ENCODE peak calls at places on chromosome 16, in nine cellular contexts. R is kidney, D is thoracic aorta, S is vagina, A is testis, O is neural progenitor cell, M is suprapubic skin, G is mesenchymal stem cell, W is PC-9. F is an unnamed sample. For H3K9me3, the result is how much of the 10 kb centered on the place peaks cover.

GRCh38 chr16:50263940-50264929 is 2.1 kb upstream of the ADCY7 start:
- DNase-seq in M (no peak), S (no peak), O (no peak), G (no peak), A (no peak), D (no peak), R (peak), W (no peak), F (no peak)

GRCh38 chr16:80948886-80949502 is 57.7 kb downstream of the CMC2 start:
- DNase-seq in G (no peak), W (no peak), A (peak), S (no peak), R (no peak), M (no peak), O (peak), D (no peak), F (peak)

GRCh38 chr16:73025111-73025505 is 22.8 kb downstream of the ZFHX3 start:
- DNase-seq in D (no peak), O (no peak), G (no peak), W (no peak), S (no peak), M (no peak), A (no peak), R (no peak), F (peak)

GRCh38 chr16:82031116-82032084 is 3.7 kb upstream of the HSD17B2 start:
- DNase-seq in R (no peak), W (no peak), D (no peak), S (no peak), A (no peak), O (peak), M (no peak), G (peak), F (no peak)

GRCh38 chr16:69929480-69929879 is 21.7 kb upstream of the CLEC18A start:
- DNase-seq in A (no peak), S (no peak), R (no peak), W (no peak), M (peak), O (no peak), D (no peak), G (no peak), F (no peak)

GRCh38 chr16:23587726-23588125 is 8.4 kb downstream of the NDUFAB1 start:
- DNase-seq in W (no peak), M (no peak), G (peak), A (no peak), R (no peak), S (no peak), D (no peak), O (no peak), F (no peak)

GRCh38 chr16:15553313-15554088 is 89.5 kb downstream of the MARF1 start:
- DNase-seq in D (no peak), S (no peak), M (no peak), A (no peak), R (no peak), W (no peak), G (no peak), O (no peak), F (no peak)

GRCh38 chr16:71628810-71629209 is 2.8 kb downstream of the MARVELD3 start:
- DNase-seq in S (no peak), D (no peak), G (peak), O (no peak), W (no peak), A (no peak), R (no peak), M (no peak), F (peak)

GRCh38 chr16:339680-340079 is 12.8 kb downstream of the AXIN1 start:
- DNase-seq in G (no peak), O (no peak), R (no peak), M (no peak), D (no peak), S (no peak), W (no peak), A (no peak), F (no peak)

GRCh38 chr16:72848759-72849664 is 198.9 kb downstream of the ZFHX3 start:
- DNase-seq in M (peak), W (peak), D (peak), R (peak), O (peak), S (no peak), A (peak), G (peak), F (peak)

GRCh38 chr16:81669473-81670350 is 109.4 kb upstream of the PLCG2 start:
- DNase-seq in G (no peak), O (no peak), D (no peak), R (no peak), S (no peak), A (no peak), M (no peak), W (no peak), F (peak)

GRCh38 chr16:29994613-29995329 is 646 bp downstream of the HIRIP3 start:
- DNase-seq in A (no peak), O (no peak), G (peak), S (no peak), D (no peak), W (peak), M (no peak), R (peak), F (no peak)

GRCh38 chr16:78742501-78743283 is 643.2 kb downstream of the WWOX start:
- DNase-seq in W (peak), S (no peak), R (no peak), A (peak), M (peak), D (no peak), G (peak), O (no peak), F (peak)

GRCh38 chr16:50696575-50697420 is 3.4 kb downstream of the NOD2 start:
- DNase-seq in W (peak), M (peak), A (peak), O (no peak), S (no peak), D (peak), R (peak), G (peak), F (peak)

GRCh38 chr16:13101828-13102227 is 200.4 kb downstream of the SHISA9 start:
- DNase-seq in D (no peak), O (no peak), G (no peak), A (no peak), R (no peak), M (no peak), W (no peak), S (no peak), F (no peak)

GRCh38 chr16:89581861-89582563 is 6.5 kb downstream of the CPNE7 start:
- DNase-seq in S (no peak), A (no peak), D (no peak), G (peak), O (no peak), R (peak), W (peak), M (no peak), F (peak)

GRCh38 chr16:24396350-24397271 is 140.5 kb downstream of the CACNG3 start:
- DNase-seq in G (no peak), A (no peak), R (no peak), D (no peak), S (no peak), O (no peak), W (no peak), M (no peak), F (no peak)

GRCh38 chr16:711548-712320 is 3.2 kb upstream of the METRN start:
- DNase-seq in D (no peak), A (peak), W (peak), G (peak), O (peak), S (no peak), M (no peak), R (peak), F (peak)

GRCh38 chr16:56513972-56514371 is 5.9 kb downstream of the BBS2 start:
- DNase-seq in R (no peak), A (peak), W (peak), D (no peak), O (peak), S (no peak), G (peak), M (no peak), F (peak)

GRCh38 chr16:57601801-57602478 is 26.5 kb upstream of the ADGRG1 start:
- DNase-seq in R (no peak), D (no peak), G (no peak), O (no peak), A (no peak), M (peak), W (no peak), S (peak), F (no peak)

DNA sequence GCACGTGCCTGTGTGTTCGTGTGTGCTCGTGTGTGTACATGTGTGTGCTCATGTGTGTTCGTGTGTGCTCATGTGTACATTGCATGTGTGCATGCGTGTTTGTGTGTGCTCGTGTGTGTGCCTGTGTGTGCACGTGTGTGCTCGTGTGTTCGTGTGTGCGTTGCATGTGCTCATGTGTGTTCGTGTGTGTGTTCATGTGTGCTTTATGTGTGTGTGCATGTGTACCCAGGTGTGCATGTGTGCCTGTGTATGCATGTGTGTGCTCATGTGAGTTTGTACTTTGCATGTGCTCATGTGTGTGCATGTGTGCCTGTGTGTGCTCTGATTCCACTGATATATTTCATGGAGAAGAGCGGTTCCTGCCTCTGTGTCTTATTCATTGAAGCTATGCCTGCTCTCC is 265.5 kb downstream of the FOXL1 start:
- DNase-seq in O (no peak), W (no peak), A (no peak), S (no peak), R (no peak), D (no peak), M (no peak), G (no peak), F (no peak)
- H3K4me3 ChIP-seq in O (no peak), W (no peak), A (no peak), S (no peak), R (no peak), D (no peak), M (no peak), G (no peak), F (no peak)

GRCh38 chr16:11852092-11852809 is 909 bp upstream of the RSL1D1 start:
- DNase-seq in W (no peak), A (peak), O (no peak), S (no peak), D (no peak), R (no peak), G (no peak), M (no peak), F (no peak)
- H3K27ac ChIP-seq in W (peak), A (peak), O (no peak), S (peak), D (peak), R (peak), G (no peak), M (peak), F (no peak)

DNA sequence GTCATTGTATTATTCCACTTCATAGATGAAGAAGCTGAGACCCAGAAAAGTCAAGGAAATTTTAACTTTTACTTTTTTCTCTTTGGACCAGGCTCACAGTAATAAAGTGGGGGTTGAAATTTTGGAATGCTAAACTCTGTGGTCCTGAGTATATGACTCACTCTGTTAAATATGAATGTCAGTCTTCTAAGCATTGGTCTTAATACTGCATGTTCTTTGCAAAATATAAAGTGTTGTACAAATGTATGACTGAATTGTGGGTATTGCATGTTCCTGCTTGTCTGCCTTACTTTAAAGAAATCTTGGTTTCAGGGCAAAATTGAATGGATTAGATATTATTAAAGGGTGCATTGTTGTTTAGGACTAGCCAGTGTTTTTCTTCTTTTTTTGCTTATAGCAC is 950.8 kb upstream of the GOT2 start:
- DNase-seq in A (no peak), D (no peak), R (no peak), S (no peak), W (no peak), O (no peak), M (no peak), G (no peak), F (no peak)
- H3K9me3 ChIP-seq in A (under half), D (under half), R (under half), S (under half), W (under half), O (under half), M (under half), G (under half), F (under half)

DNA sequence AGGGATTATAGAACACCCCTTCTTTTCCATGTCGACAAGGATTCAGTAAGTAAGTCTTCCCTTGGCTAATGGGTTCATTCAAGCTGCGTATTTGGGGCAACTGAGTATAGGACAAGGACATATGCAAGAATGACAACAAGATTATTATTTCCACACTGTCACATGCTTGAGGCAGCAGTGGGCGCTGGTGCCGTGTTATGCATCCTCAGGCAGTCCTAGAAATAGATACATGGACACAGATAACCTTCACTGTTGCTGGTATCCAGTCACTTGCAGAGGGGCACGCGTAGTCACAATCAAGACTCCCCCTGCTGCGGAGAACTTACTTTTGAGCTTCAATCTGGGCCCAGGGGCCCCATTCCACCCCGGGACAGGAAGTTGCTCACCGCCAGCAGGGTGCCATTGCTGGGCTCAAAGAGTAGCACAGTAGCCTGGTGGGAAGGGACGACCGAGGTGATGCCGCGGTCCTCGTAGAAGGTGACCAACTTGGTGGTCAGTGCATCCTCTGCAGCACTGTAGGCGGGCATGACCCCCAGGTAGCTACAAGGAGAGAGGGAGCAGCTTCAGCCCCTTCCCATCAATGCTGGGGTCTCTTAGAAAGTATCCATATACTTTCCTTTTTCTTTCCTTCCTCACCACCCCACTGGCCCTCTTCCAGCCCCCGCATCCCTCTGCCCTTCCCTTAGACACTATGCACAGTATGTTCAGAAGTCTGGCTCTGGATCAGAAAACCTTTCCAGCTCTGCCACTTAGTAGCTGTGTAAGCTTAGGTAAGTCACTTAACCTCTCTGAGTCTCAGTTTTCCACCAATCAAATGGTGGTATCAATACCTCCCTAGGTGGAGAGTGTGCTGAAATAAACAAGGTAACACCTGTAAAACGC is 804 bp downstream of the CRYM start:
- DNase-seq in A (peak), G (no peak), S (peak), M (no peak), W (no peak), D (no peak), O (no peak), R (no peak), F (no peak)
- H3K4me3 ChIP-seq in A (peak), G (peak), S (peak), M (peak), W (peak), D (peak), O (peak), R (peak), F (no peak)

GRCh38 chr16:26547681-26548080 is 519.0 kb upstream of the C16orf82 start:
- DNase-seq in M (no peak), D (no peak), G (no peak), A (no peak), S (no peak), R (no peak), W (no peak), O (no peak), F (no peak)

GRCh38 chr16:26546573-26546972 is 520.2 kb upstream of the C16orf82 start:
- DNase-seq in W (no peak), D (no peak), S (no peak), G (no peak), R (no peak), M (no peak), A (no peak), O (no peak), F (no peak)

GRCh38 chr16:26542198-26542597 is 524.5 kb upstream of the C16orf82 start:
- DNase-seq in S (no peak), G (no peak), D (no peak), O (no peak), A (no peak), R (no peak), W (no peak), M (no peak), F (no peak)
- H3K27ac ChIP-seq in S (no peak), G (no peak), D (no peak), O (no peak), A (no peak), R (no peak), W (no peak), M (no peak), F (no peak)

DNA sequence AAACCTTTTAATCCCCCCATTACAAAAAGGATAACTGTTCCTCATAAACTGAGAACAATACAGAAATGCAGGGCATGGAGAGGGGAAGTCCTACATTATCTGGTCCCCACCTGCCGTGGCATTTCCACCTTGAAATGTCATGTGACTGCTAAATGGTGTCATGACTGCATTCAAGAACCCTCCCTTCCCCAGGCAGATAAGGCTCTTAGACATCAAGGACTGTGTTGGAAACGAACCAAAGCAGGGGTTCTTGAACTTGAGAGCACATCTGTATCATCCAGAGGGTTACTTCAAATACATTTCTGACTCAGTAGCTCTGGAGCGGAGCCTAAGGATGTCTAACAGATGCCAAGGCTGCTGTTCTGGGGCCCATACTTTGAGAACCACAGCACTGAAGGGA is 18.4 kb downstream of the CMTM3 start:
- DNase-seq in O (no peak), R (no peak), G (no peak), D (no peak), S (no peak), A (no peak), M (no peak), W (no peak), F (no peak)
- H3K9me3 ChIP-seq in O (under half), R (under half), G (under half), D (under half), S (under half), A (under half), M (under half), W (under half), F (under half)

GRCh38 chr16:52914428-52914827 is 138.3 kb downstream of the CHD9NB start:
- DNase-seq in S (no peak), A (no peak), W (no peak), D (no peak), R (no peak), M (no peak), O (no peak), G (no peak), F (no peak)

GRCh38 chr16:52912565-52913173 is 140.0 kb downstream of the CHD9NB start:
- DNase-seq in G (peak), S (no peak), M (no peak), R (no peak), O (peak), D (no peak), W (peak), A (peak), F (peak)
- H3K4me3 ChIP-seq in G (no peak), S (no peak), M (no peak), R (no peak), O (no peak), D (no peak), W (no peak), A (no peak), F (no peak)

GRCh38 chr16:84763164-84763563 is 56.6 kb upstream of the CRISPLD2 start:
- DNase-seq in A (no peak), S (no peak), G (no peak), W (no peak), M (no peak), D (no peak), R (no peak), O (no peak), F (no peak)

GRCh38 chr16:84763629-84764028 is 56.2 kb upstream of the CRISPLD2 start:
- DNase-seq in G (no peak), W (no peak), M (no peak), A (peak), D (no peak), O (no peak), R (no peak), S (no peak), F (no peak)

GRCh38 chr16:84759906-84760305 is 59.9 kb upstream of the CRISPLD2 start:
- DNase-seq in S (no peak), D (no peak), G (no peak), M (no peak), W (no peak), A (no peak), R (no peak), O (no peak), F (no peak)

GRCh38 chr16:84759061-84759460 is 59.3 kb downstream of the USP10 start:
- DNase-seq in R (no peak), A (no peak), M (no peak), O (no peak), G (peak), W (no peak), S (no peak), D (no peak), F (no peak)

GRCh38 chr16:84761448-84762368 is 58.1 kb upstream of the CRISPLD2 start:
- DNase-seq in A (no peak), G (peak), W (no peak), D (no peak), R (no peak), M (no peak), O (no peak), S (no peak), F (no peak)
- H3K27ac ChIP-seq in A (no peak), G (no peak), W (no peak), D (no peak), R (no peak), M (no peak), O (no peak), S (no peak), F (no peak)

F was measured in thyroid gland.